ENCODE peak calls at places on chromosomes 2 and 18, in five cellular contexts. L, B, V, F and R are unnamed samples.

GRCh38 chr18:8507361-8507760 is 101.9 kb upstream of the RAB12 start:
- DNase-seq in L (no peak), B (no peak), V (peak; percentile 14), F (no peak), R (no peak)

GRCh38 chr2:160109243-160109642 is 46.8 kb upstream of the PLA2R1 start:
- DNase-seq in L (no peak), B (no peak), V (no peak), F (no peak), R (no peak)

GRCh38 chr2:26633351-26633945 is 7.7 kb downstream of the CIB4 start:
- DNase-seq in L (peak; percentile 37), B (no peak), V (no peak), F (no peak), R (no peak)

GRCh38 chr18:75799449-75800330 is 372.2 kb upstream of the SMIM21 start:
- DNase-seq in L (no peak), B (no peak), V (no peak), F (no peak), R (no peak)

GRCh38 chr2:235999011-235999410 is 169.2 kb downstream of the GBX2 start:
- DNase-seq in L (no peak), B (no peak), V (no peak), F (no peak), R (no peak)

GRCh38 chr2:9325428-9325827 is 97.9 kb downstream of the ITGB1BP1 start:
- DNase-seq in L (no peak), B (no peak), V (no peak), F (no peak), R (no peak)

GRCh38 chr2:209525834-209526281 is 102.0 kb downstream of the MAP2 start:
- DNase-seq in L (no peak), B (no peak), V (no peak), F (no peak), R (no peak)

GRCh38 chr2:130185436-130185835 is 3.4 kb downstream of the MZT2B start:
- DNase-seq in L (no peak), B (no peak), V (no peak), F (no peak), R (no peak)

GRCh38 chr2:181810823-181811695 is 80.5 kb upstream of the ITPRID2 start:
- DNase-seq in L (no peak), B (peak; percentile 70), V (no peak), F (no peak), R (peak; percentile 62)

GRCh38 chr2:163347982-163348842 is 387.6 kb downstream of the FIGN start:
- DNase-seq in L (peak; percentile 94), B (peak; percentile 56), V (no peak), F (peak; percentile 57), R (peak; percentile 96)

GRCh38 chr18:76621782-76622495 is 126.9 kb upstream of the ZNF516 start:
- DNase-seq in L (no peak), B (peak; percentile 9), V (no peak), F (peak; percentile 33), R (no peak)

GRCh38 chr2:157838442-157839161 is 37.5 kb downstream of the ACVR1 start:
- DNase-seq in L (no peak), B (peak; percentile 39), V (no peak), F (peak; percentile 35), R (peak; percentile 69)

GRCh38 chr18:57881818-57882413 is 78.8 kb upstream of the ATP8B1 start:
- DNase-seq in L (no peak), B (peak; percentile 63), V (peak; percentile 39), F (peak; percentile 67), R (peak; percentile 82)

GRCh38 chr2:149399934-149400615 is 69.7 kb downstream of the LYPD6 start:
- DNase-seq in L (no peak), B (no peak), V (no peak), F (no peak), R (no peak)

GRCh38 chr2:13091463-13091862 is 374.7 kb downstream of the TRIB2 start:
- DNase-seq in L (no peak), B (no peak), V (no peak), F (no peak), R (no peak)

GRCh38 chr2:223952280-223952968 is 4.8 kb upstream of the MRPL44 start:
- DNase-seq in L (no peak), B (no peak), V (peak; percentile 81), F (no peak), R (no peak)

GRCh38 chr18:79195716-79196683 is 126.8 kb downstream of the ATP9B start:
- DNase-seq in L (no peak), B (no peak), V (no peak), F (no peak), R (no peak)

GRCh38 chr2:74849228-74849892 is 15.4 kb downstream of the HK2 start:
- DNase-seq in L (no peak), B (peak; percentile 44), V (peak; percentile 80), F (no peak), R (peak; percentile 57)

GRCh38 chr18:41353726-41354125 is 601.3 kb upstream of the PIK3C3 start:
- DNase-seq in L (no peak), B (no peak), V (no peak), F (no peak), R (no peak)

GRCh38 chr2:72993147-72993546 is 75.8 kb downstream of the EMX1 start:
- DNase-seq in L (peak; percentile 60), B (no peak), V (peak; percentile 59), F (peak; percentile 13), R (peak; percentile 81)

GRCh38 chr18:37334494-37335125 is 231.0 kb downstream of the CELF4 start:
- DNase-seq in L (no peak), B (no peak), V (no peak), F (no peak), R (no peak)

GRCh38 chr2:188117706-188118105 is 174.0 kb upstream of the GULP1 start:
- DNase-seq in L (no peak), B (no peak), V (no peak), F (no peak), R (no peak)

GRCh38 chr2:59804662-59805258 is 748.7 kb downstream of the BCL11A start:
- DNase-seq in L (no peak), B (no peak), V (no peak), F (no peak), R (no peak)

GRCh38 chr2:226609361-226609760 is 190.3 kb downstream of the IRS1 start:
- DNase-seq in L (no peak), B (no peak), V (no peak), F (peak; percentile 52), R (no peak)

GRCh38 chr18:267380-267687 is 513 bp downstream of the THOC1 start:
- DNase-seq in L (no peak), B (peak; percentile 6), V (peak; percentile 60), F (no peak), R (no peak)

GRCh38 chr18:26618130-26618529 is 69.8 kb upstream of the KCTD1 start:
- DNase-seq in L (no peak), B (no peak), V (no peak), F (no peak), R (no peak)

GRCh38 chr18:58201728-58202405 is 157.8 kb downstream of the NEDD4L start:
- DNase-seq in L (no peak), B (no peak), V (no peak), F (no peak), R (no peak)

GRCh38 chr2:9139491-9140443 is 66.8 kb upstream of the ASAP2 start:
- DNase-seq in L (peak; percentile 86), B (peak; percentile 51), V (peak; percentile 64), F (peak; percentile 76), R (peak; percentile 97)

GRCh38 chr18:76454429-76454828 is 40.6 kb downstream of the ZNF516 start:
- DNase-seq in L (no peak), B (no peak), V (no peak), F (no peak), R (no peak)

GRCh38 chr2:169260846-169261245 is 101.5 kb downstream of the LRP2 start:
- DNase-seq in L (no peak), B (no peak), V (no peak), F (no peak), R (peak; percentile 68)

GRCh38 chr18:54671291-54671881 is 80.3 kb downstream of the DYNAP start:
- DNase-seq in L (no peak), B (no peak), V (peak; percentile 34), F (no peak), R (no peak)

DNA sequence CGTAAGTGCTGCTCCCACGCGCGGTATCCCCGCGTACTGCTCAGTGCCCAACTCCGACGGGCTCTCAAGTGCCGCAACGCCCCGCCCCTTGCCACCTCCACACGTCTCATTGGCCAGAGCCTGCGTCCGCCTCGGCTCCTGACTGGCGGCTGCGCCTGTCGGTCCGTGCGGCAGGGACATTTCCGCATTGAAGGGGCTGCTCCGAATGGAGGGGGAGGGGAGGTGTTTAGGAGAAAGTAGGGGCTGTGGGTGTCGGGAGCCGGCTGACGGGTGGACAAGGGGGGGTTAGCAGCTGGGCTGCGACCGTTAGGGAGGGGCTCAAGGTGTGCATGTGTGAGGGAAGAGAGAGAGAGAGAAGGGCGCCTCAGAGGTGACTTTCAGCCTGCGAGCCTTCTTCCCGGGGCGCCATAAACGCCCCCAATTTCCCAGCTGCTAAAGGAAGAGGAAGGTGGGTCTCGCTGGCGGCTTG is 877 bp upstream of the UGP2 start:
- DNase-seq in L (peak; percentile 100), B (peak; percentile 99), V (peak; percentile 100), F (peak; percentile 100), R (peak; percentile 99)
- H3K4me1 ChIP-seq in L (peaks cover 3% of the 10 kb centered on the region), B (no peaks in the 10 kb centered on the region), V (peaks cover 59% of the 10 kb centered on the region), F (peaks cover 11% of the 10 kb centered on the region), R (no peaks in the 10 kb centered on the region)

DNA sequence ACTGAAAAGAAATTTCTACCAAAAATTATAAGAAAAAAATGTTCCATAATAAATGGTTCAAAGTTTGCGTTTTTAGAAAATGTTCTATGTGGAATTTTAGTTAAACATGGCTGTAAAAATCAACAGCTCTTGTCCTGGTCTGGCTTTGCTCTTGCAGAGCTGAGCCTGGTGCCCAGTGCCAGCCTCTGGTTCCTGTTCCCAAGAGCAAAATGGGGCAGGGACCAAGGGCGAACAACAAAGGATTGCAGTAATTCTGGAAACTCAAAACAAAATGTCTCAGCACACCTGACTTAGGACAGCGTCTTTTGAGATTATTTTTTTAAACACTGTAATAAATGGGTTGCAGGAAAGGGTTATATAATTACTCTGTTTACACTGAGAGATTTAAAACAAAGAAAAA is 174.7 kb downstream of the ANAPC1 start:
- DNase-seq in L (no peak), B (no peak), V (no peak), F (no peak), R (no peak)
- H3K4me1 ChIP-seq in L (peaks cover 11% of the 10 kb centered on the region), B (no peaks in the 10 kb centered on the region), V (peaks cover 71% of the 10 kb centered on the region), F (peaks cover 4% of the 10 kb centered on the region), R (no peaks in the 10 kb centered on the region)

DNA sequence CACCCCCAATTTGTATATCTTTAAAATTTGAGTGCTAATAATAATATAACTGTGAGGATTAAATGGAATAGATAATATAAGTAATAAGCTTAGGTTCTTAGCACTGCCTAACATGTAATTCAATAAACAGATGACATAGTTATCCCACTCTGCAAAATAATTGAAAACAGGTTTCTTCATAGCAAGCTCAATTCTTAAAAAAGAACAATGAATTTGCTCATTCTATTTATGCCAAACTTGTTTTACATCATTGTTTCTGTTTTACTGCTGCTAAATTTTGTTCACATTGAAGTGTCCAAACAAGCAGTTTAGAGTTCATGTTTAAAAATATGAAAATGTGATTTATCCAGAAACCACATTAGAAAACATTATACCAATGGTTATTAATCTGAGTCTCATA is 217.0 kb downstream of the MBD5 start:
- DNase-seq in L (no peak), B (no peak), V (no peak), F (no peak), R (no peak)
- H3K4me1 ChIP-seq in L (no peaks in the 10 kb centered on the region), B (no peaks in the 10 kb centered on the region), V (no peaks in the 10 kb centered on the region), F (no peaks in the 10 kb centered on the region), R (no peaks in the 10 kb centered on the region)

DNA sequence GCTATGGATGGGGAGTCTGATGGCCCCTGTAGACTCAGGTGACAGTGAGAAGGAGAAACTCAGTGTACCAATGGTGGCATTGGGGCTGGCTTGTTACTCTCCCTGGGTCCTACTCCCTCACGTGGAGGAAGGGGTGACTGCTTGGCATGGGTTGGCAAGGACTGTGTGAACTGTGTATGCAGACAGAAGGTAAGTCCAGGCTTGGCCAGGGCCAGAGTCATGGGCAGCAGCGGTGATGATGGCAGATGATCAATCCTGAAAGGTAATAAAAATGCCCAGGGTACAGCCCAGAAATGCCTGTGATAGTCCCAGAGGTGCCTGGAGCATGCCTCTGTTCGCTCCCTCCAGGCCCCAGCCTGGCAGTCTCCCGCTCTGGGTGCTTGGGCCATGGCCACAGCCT is 153.9 kb downstream of the SH3RF3 start:
- DNase-seq in L (no peak), B (no peak), V (no peak), F (no peak), R (no peak)
- H3K4me1 ChIP-seq in L (peaks cover 17% of the 10 kb centered on the region), B (no peaks in the 10 kb centered on the region), V (no peaks in the 10 kb centered on the region), F (peaks cover 5% of the 10 kb centered on the region), R (no peaks in the 10 kb centered on the region)